ENCODE peak calls at places on chromosomes 16 and 17, in nine cellular contexts. One of them, this sample, is unnamed.

GRCh38 chr16:21646721-21647561 is 5.5 kb downstream of the IGSF6 start:
- DNase-seq in NCI-H460: no peak
- DNase-seq in activated T-cell treated with anti-CD3 and anti-CD28 coated beads for 24 hours: peak; percentile 64
- DNase-seq in myocyte: no peak
- DNase-seq in CD8-positive, alpha-beta T cell: peak; percentile 56
- DNase-seq in left lobe of liver: no peak
- DNase-seq in GM23248: no peak
- DNase-seq in kidney: no peak
- DNase-seq in left cardiac atrium: no peak
- DNase-seq in this sample: no peak

GRCh38 chr17:82238562-82239201 is 9.8 kb downstream of the SLC16A3 start:
- DNase-seq in NCI-H460: peak; percentile 88
- DNase-seq in activated T-cell treated with anti-CD3 and anti-CD28 coated beads for 24 hours: peak; percentile 59
- DNase-seq in myocyte: peak; percentile 60
- DNase-seq in CD8-positive, alpha-beta T cell: peak; percentile 45
- DNase-seq in left lobe of liver: peak; percentile 74
- DNase-seq in GM23248: peak; percentile 92
- DNase-seq in kidney: peak; percentile 92
- DNase-seq in left cardiac atrium: peak; percentile 81
- DNase-seq in this sample: peak; percentile 89

GRCh38 chr17:41972571-41973411 is 6.2 kb downstream of the CNP start:
- DNase-seq in NCI-H460: no peak
- DNase-seq in activated T-cell treated with anti-CD3 and anti-CD28 coated beads for 24 hours: no peak
- DNase-seq in myocyte: peak; percentile 89
- DNase-seq in CD8-positive, alpha-beta T cell: no peak
- DNase-seq in left lobe of liver: peak; percentile 79
- DNase-seq in GM23248: no peak
- DNase-seq in kidney: peak; percentile 90
- DNase-seq in left cardiac atrium: peak; percentile 56
- DNase-seq in this sample: no peak

GRCh38 chr17:49729074-49729473 is 21.3 kb upstream of the SLC35B1 start:
- DNase-seq in NCI-H460: no peak
- DNase-seq in activated T-cell treated with anti-CD3 and anti-CD28 coated beads for 24 hours: no peak
- DNase-seq in myocyte: peak; percentile 93
- DNase-seq in CD8-positive, alpha-beta T cell: no peak
- DNase-seq in left lobe of liver: no peak
- DNase-seq in GM23248: peak; percentile 19
- DNase-seq in kidney: no peak
- DNase-seq in left cardiac atrium: no peak
- DNase-seq in this sample: no peak

GRCh38 chr17:5587431-5588032 is 3.2 kb upstream of the NLRP1 start:
- DNase-seq in NCI-H460: peak; percentile 88
- DNase-seq in activated T-cell treated with anti-CD3 and anti-CD28 coated beads for 24 hours: peak; percentile 39
- DNase-seq in myocyte: peak; percentile 90
- DNase-seq in CD8-positive, alpha-beta T cell: peak; percentile 45
- DNase-seq in left lobe of liver: peak; percentile 45
- DNase-seq in GM23248: peak; percentile 74
- DNase-seq in kidney: no peak
- DNase-seq in left cardiac atrium: no peak
- DNase-seq in this sample: no peak

GRCh38 chr16:72066747-72067146 is 3.7 kb downstream of the HPR start:
- DNase-seq in NCI-H460: peak; percentile 30
- DNase-seq in activated T-cell treated with anti-CD3 and anti-CD28 coated beads for 24 hours: no peak
- DNase-seq in myocyte: peak; percentile 49
- DNase-seq in CD8-positive, alpha-beta T cell: no peak
- DNase-seq in left lobe of liver: no peak
- DNase-seq in GM23248: peak; percentile 65
- DNase-seq in kidney: no peak
- DNase-seq in left cardiac atrium: no peak
- DNase-seq in this sample: no peak

GRCh38 chr16:88662222-88662842 is 559 bp downstream of the MVD start:
- DNase-seq in NCI-H460: no peak
- DNase-seq in activated T-cell treated with anti-CD3 and anti-CD28 coated beads for 24 hours: no peak
- DNase-seq in myocyte: no peak
- DNase-seq in CD8-positive, alpha-beta T cell: no peak
- DNase-seq in left lobe of liver: no peak
- DNase-seq in GM23248: peak; percentile 41
- DNase-seq in kidney: no peak
- DNase-seq in left cardiac atrium: no peak
- DNase-seq in this sample: no peak

GRCh38 chr16:31061813-31062440 is 12.1 kb downstream of the ZNF668 start:
- DNase-seq in NCI-H460: no peak
- DNase-seq in activated T-cell treated with anti-CD3 and anti-CD28 coated beads for 24 hours: no peak
- DNase-seq in myocyte: no peak
- DNase-seq in CD8-positive, alpha-beta T cell: no peak
- DNase-seq in left lobe of liver: no peak
- DNase-seq in GM23248: no peak
- DNase-seq in kidney: no peak
- DNase-seq in left cardiac atrium: no peak
- DNase-seq in this sample: no peak

GRCh38 chr17:280901-281300 is 71.7 kb downstream of the RPH3AL start:
- DNase-seq in NCI-H460: no peak
- DNase-seq in activated T-cell treated with anti-CD3 and anti-CD28 coated beads for 24 hours: no peak
- DNase-seq in myocyte: no peak
- DNase-seq in CD8-positive, alpha-beta T cell: no peak
- DNase-seq in left lobe of liver: peak; percentile 35
- DNase-seq in GM23248: no peak
- DNase-seq in kidney: peak; percentile 47
- DNase-seq in left cardiac atrium: peak; percentile 8
- DNase-seq in this sample: no peak

GRCh38 chr16:84093879-84094270 is 22.9 kb downstream of the MBTPS1 start:
- DNase-seq in NCI-H460: no peak
- DNase-seq in activated T-cell treated with anti-CD3 and anti-CD28 coated beads for 24 hours: no peak
- DNase-seq in myocyte: no peak
- DNase-seq in CD8-positive, alpha-beta T cell: no peak
- DNase-seq in left lobe of liver: no peak
- DNase-seq in GM23248: no peak
- DNase-seq in kidney: no peak
- DNase-seq in left cardiac atrium: no peak
- DNase-seq in this sample: no peak

GRCh38 chr16:27506771-27507170 is 42.9 kb downstream of the GTF3C1 start:
- DNase-seq in NCI-H460: no peak
- DNase-seq in activated T-cell treated with anti-CD3 and anti-CD28 coated beads for 24 hours: no peak
- DNase-seq in myocyte: no peak
- DNase-seq in CD8-positive, alpha-beta T cell: no peak
- DNase-seq in left lobe of liver: no peak
- DNase-seq in GM23248: no peak
- DNase-seq in kidney: no peak
- DNase-seq in left cardiac atrium: no peak
- DNase-seq in this sample: no peak

GRCh38 chr17:2366747-2367494 is 29.6 kb downstream of the SGSM2 start:
- DNase-seq in NCI-H460: peak; percentile 23
- DNase-seq in activated T-cell treated with anti-CD3 and anti-CD28 coated beads for 24 hours: no peak
- DNase-seq in myocyte: no peak
- DNase-seq in CD8-positive, alpha-beta T cell: no peak
- DNase-seq in left lobe of liver: no peak
- DNase-seq in GM23248: no peak
- DNase-seq in kidney: no peak
- DNase-seq in left cardiac atrium: no peak
- DNase-seq in this sample: peak; percentile 66